ENCODE peak calls at places on chromosome 17, in seven cellular contexts. N is A549, Y is mucosa of descending colon, I is neural progenitor cell, X is MM.1S, M is spleen, Z is left ventricle myocardium inferior. F is an unnamed sample. For H3K4me1, the result is how much of the 10 kb centered on the place peaks cover.

GRCh38 chr17:82517230-82517865 is 2.2 kb upstream of the FOXK2 start:
- DNase-seq in X (no peak), Z (no peak), N (no peak), M (no peak), I (no peak), Y (no peak), F (no peak)

GRCh38 chr17:6388416-6388815 is 46.5 kb downstream of the AIPL1 start:
- DNase-seq in Y (no peak), Z (no peak), M (no peak), I (no peak), N (no peak), X (no peak), F (no peak)

GRCh38 chr17:80599546-80600305 is 55.1 kb downstream of the RPTOR start:
- DNase-seq in I (no peak), Z (no peak), X (no peak), Y (no peak), N (peak), M (no peak), F (no peak)

GRCh38 chr17:65099941-65100315 is 37.2 kb upstream of the RGS9 start:
- DNase-seq in M (peak), N (peak), X (peak), I (no peak), Z (peak), Y (peak), F (peak)

GRCh38 chr17:81440511-81441244 is 45.4 kb downstream of the BAHCC1 start:
- DNase-seq in Y (no peak), X (peak), Z (no peak), N (peak), M (no peak), I (peak), F (no peak)

GRCh38 chr17:47998044-47998443 is 27.1 kb downstream of the CDK5RAP3 start:
- DNase-seq in Y (no peak), X (no peak), Z (no peak), N (no peak), M (no peak), I (no peak), F (no peak)

GRCh38 chr17:76421054-76421427 is 31.9 kb downstream of the UBE2O start:
- DNase-seq in Z (no peak), M (peak), Y (no peak), X (no peak), I (no peak), N (no peak), F (no peak)

GRCh38 chr17:62775876-62776275 is 32.2 kb downstream of the MARCHF10 start:
- DNase-seq in N (no peak), Z (no peak), Y (no peak), M (no peak), X (no peak), I (no peak), F (no peak)

GRCh38 chr17:9880582-9880999 is 24.5 kb downstream of the RCVRN start:
- DNase-seq in N (peak), M (no peak), X (no peak), Y (no peak), I (no peak), Z (no peak), F (peak)

GRCh38 chr17:8692916-8693315 is 51.7 kb downstream of the CCDC42 start:
- DNase-seq in I (no peak), Z (no peak), M (no peak), X (no peak), Y (no peak), N (no peak), F (no peak)

GRCh38 chr17:75475851-75476250 is 19.4 kb downstream of the TMEM94 start:
- DNase-seq in I (no peak), N (no peak), X (no peak), M (no peak), Y (no peak), Z (peak), F (no peak)

GRCh38 chr17:2192367-2193028 is 111.1 kb downstream of the SMG6 start:
- DNase-seq in Y (no peak), N (peak), I (no peak), M (peak), X (no peak), Z (no peak), F (no peak)

GRCh38 chr17:8629371-8630226 is 926 bp downstream of the MYH10 start:
- DNase-seq in M (peak), N (peak), Z (peak), Y (peak), X (no peak), I (peak), F (peak)

GRCh38 chr17:74521701-74522201 is 9.5 kb downstream of the CD300LB start:
- DNase-seq in N (no peak), Z (no peak), Y (no peak), M (peak), I (no peak), X (no peak), F (no peak)

GRCh38 chr17:10380631-10381408 is 8.0 kb upstream of the MYH13 start:
- DNase-seq in X (no peak), I (no peak), Z (no peak), M (no peak), N (no peak), Y (no peak), F (no peak)

GRCh38 chr17:17526369-17526768 is 30.2 kb upstream of the RASD1 start:
- DNase-seq in N (no peak), I (no peak), M (no peak), Y (peak), Z (peak), X (no peak), F (peak)

GRCh38 chr17:76547183-76547641 is 7.4 kb downstream of the PRCD start:
- DNase-seq in Y (no peak), N (peak), Z (peak), M (peak), X (peak), I (peak), F (peak)

GRCh38 chr17:16944334-16945140 is 27.4 kb downstream of the TNFRSF13B start:
- DNase-seq in X (no peak), Z (no peak), I (peak), M (peak), N (no peak), Y (no peak), F (no peak)

GRCh38 chr17:325270-325976 is 27.2 kb downstream of the RPH3AL start:
- DNase-seq in X (no peak), I (no peak), M (no peak), N (no peak), Z (no peak), Y (peak), F (no peak)

GRCh38 chr17:327971-328370 is 24.6 kb downstream of the RPH3AL start:
- DNase-seq in Y (peak), N (no peak), Z (no peak), X (no peak), I (no peak), M (no peak), F (no peak)

GRCh38 chr17:324151-324571 is 28.4 kb downstream of the RPH3AL start:
- DNase-seq in Z (no peak), I (no peak), X (no peak), Y (no peak), N (no peak), M (peak), F (no peak)

GRCh38 chr17:329794-330420 is 22.7 kb downstream of the RPH3AL start:
- DNase-seq in N (no peak), X (no peak), I (no peak), M (peak), Y (peak), Z (no peak), F (no peak)

GRCh38 chr17:327296-327695 is 25.3 kb downstream of the RPH3AL start:
- DNase-seq in Z (no peak), Y (peak), I (no peak), X (no peak), N (no peak), M (peak), F (no peak)
- H3K4me1 ChIP-seq in Z (under half), Y (under half), I (under half), X (under half), N (under half), M (under half), F (under half)

DNA sequence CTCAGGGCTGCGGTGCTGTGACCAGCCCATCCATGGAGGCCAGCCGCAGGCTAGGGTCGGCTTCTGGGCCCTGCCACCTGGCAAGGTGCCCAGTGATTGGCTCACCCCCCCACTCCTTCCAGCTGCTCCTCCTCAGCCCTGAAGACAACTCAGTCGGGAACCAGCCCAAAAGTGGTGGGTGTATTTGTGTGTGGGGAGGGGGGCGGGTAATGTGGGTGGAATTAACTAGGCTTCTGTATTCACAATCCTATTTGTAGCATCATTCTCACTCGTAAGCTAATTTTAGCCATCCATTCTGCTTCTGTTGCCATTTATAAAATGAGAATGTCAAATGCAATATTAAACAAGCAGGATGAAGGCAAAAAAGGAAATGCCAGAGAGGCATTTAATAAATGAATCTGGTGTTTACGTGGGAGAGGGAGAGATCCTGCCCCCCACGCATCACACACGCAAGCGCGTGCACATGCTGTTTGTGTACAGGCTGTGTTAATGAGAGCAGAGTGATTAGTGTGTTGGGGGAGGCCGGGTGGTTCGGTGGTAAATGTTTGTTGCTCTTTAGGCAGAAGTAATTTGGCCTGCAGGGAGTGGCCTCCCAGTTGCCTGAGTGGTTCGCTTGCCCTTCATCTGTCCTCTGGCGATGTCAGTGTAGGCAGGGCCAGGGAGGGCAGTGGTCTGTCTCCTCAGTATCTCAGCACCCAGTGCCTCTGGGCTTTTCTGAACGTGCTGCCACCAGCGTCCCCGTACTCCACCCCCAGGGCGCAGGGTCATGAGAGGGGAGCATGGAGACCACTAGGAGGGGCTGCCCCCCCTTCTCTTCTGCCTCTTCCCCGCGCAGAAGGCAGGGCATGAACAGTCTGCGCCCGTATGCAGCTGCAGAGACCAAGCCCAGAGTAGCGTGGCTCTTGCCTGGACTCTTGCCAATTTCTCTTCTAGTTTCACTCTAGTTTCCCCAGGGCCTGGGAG is 140.0 kb downstream of the CCDC182 start:
- DNase-seq in Y (peak), M (peak), X (peak), I (peak), Z (peak), N (no peak), F (peak)
- H3K4me1 ChIP-seq in Y (under half), M (under half), X (half or more), I (under half), Z (under half), N (under half), F (half or more)

GRCh38 chr17:57360266-57360665 is 103.9 kb downstream of the MSI2 start:
- DNase-seq in M (no peak), Y (no peak), X (no peak), Z (no peak), N (no peak), I (no peak), F (no peak)
- H3K4me1 ChIP-seq in M (under half), Y (under half), X (under half), Z (half or more), N (under half), I (half or more), F (under half)

DNA sequence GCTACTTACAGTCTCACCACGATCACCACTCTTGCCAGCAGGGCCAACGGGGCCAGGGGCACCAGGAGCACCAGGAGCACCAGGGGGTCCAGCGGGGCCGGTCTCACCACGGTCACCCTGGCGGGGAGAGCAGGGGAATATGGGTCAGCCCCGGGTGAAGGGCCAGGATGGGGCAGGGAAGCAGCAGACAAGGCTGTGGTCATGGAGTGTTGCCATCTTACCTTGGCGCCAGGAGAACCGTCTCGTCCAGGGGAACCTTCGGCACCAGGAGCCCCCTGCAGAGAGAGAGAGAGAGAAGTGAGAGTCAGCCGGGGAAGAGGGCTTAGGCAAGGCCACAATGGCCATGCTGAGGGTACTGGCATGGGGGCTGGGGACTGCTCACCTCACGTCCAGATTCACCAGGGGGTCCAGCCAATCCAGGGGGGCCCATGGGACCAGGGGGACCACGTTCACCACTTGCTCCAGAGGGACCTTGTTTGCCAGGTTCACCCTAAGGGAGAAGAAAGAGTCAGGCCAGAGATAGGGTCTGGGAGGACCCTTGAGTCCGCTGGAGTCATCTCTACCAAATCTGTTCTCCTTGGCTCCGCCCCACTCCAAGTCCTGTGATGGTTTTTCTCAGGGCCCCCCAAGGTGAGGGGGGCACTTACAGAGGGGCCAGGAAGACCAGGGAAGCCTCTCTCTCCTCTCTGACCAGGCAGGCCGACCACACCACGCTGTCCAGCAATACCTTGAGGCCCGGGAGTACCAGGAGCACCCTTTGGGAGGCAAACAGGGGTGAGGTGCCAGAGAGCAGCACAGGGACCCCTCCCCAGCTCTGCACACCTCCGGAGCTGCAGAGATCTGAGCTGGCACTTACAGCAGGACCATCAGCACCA is 12.7 kb downstream of the COL1A1 start:
- DNase-seq in I (no peak), Y (no peak), N (no peak), X (no peak), M (no peak), Z (no peak), F (no peak)
- H3K4me1 ChIP-seq in I (under half), Y (under half), N (under half), X (under half), M (under half), Z (under half), F (under half)

GRCh38 chr17:73293480-73293911 is 18.3 kb downstream of the CDC42EP4 start:
- DNase-seq in I (no peak), N (no peak), M (no peak), Z (peak), Y (no peak), X (no peak), F (peak)
- H3K4me1 ChIP-seq in I (under half), N (half or more), M (under half), Z (half or more), Y (half or more), X (under half), F (half or more)

GRCh38 chr17:40099627-40100418 is 566 bp downstream of the NR1D1 start:
- DNase-seq in Z (no peak), I (no peak), N (no peak), Y (peak), X (peak), M (peak), F (no peak)

GRCh38 chr17:40103082-40103741 is 2.8 kb upstream of the NR1D1 start:
- DNase-seq in N (no peak), Z (peak), M (no peak), I (no peak), Y (peak), X (no peak), F (no peak)

GRCh38 chr17:40100669-40101366 is 429 bp upstream of the NR1D1 start:
- DNase-seq in M (peak), Y (peak), X (peak), I (peak), Z (peak), N (peak), F (peak)

GRCh38 chr17:40100419-40100668 is at the start of gene NR1D1:
- DNase-seq in I (no peak), N (no peak), X (no peak), Y (no peak), Z (no peak), M (no peak), F (no peak)

DNA sequence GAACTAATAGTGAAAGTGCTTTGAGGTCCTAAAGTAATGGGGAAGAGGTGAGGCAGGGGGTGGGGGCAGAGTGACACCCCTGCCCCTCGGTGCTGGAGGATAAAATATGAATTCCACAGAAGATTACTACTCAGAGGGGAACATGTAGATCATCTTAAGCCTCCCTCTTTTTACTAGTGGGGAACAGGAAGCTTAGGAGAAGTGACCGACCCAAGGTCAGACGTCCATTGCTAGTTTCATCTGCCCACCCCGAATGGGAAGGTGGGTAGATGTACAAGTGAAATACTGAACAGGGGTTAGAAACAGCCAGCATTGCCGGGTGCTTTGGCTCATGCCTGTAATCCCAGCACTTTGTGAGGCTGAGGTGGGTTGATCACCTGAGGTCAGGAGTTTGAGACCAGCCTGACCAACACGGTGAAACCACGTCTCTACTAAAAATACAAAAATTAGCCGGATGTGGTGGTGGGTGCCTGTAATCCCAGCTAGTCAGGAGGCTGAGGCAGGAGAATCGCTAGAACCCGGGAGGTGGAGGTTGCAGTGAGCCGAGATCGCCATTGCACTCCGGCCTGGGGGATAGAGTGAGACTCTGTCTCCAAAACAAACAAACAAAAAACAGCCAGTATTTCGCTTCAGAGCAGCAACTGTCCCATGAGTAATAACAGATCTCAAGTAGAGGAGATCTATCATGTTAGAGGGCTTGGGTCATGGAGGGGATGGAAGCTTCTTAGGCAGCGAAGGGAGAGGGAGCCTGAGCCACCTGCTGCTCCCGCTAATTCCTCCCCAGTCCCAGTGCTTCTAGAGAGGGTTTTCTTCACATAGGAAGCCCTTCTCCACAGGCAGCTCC is 1.2 kb upstream of the NR1D1 start:
- DNase-seq in N (no peak), X (no peak), Y (peak), I (no peak), Z (peak), M (no peak), F (no peak)
- H3K4me1 ChIP-seq in N (half or more), X (half or more), Y (half or more), I (under half), Z (half or more), M (under half), F (half or more)

GRCh38 chr17:43019418-43019817 is 2.8 kb downstream of the VAT1 start:
- DNase-seq in Z (no peak), M (no peak), N (no peak), I (no peak), Y (no peak), X (no peak), F (no peak)
- H3K4me1 ChIP-seq in Z (half or more), M (half or more), N (under half), I (under half), Y (under half), X (under half), F (under half)

GRCh38 chr17:43454888-43455287 is 28.9 kb upstream of the DHX8 start:
- DNase-seq in M (no peak), X (no peak), Z (no peak), N (no peak), I (no peak), Y (no peak), F (no peak)

GRCh38 chr17:43456661-43457361 is 27.0 kb upstream of the DHX8 start:
- DNase-seq in I (no peak), M (no peak), N (no peak), Y (no peak), X (no peak), Z (no peak), F (peak)

GRCh38 chr17:43453331-43453812 is 30.4 kb upstream of the DHX8 start:
- DNase-seq in Z (peak), N (no peak), Y (no peak), I (peak), M (no peak), X (no peak), F (no peak)

GRCh38 chr17:43457362-43457692 is 26.4 kb upstream of the DHX8 start:
- DNase-seq in M (no peak), N (no peak), X (no peak), I (no peak), Y (no peak), Z (no peak), F (no peak)

GRCh38 chr17:43456029-43456428 is 27.7 kb upstream of the DHX8 start:
- DNase-seq in N (no peak), Y (no peak), I (no peak), M (no peak), Z (no peak), X (no peak), F (no peak)
- H3K4me1 ChIP-seq in N (under half), Y (under half), I (under half), M (under half), Z (under half), X (under half), F (under half)

F was measured in body of pancreas.